ENCODE peak calls at places on chromosomes 6 and 20, in eight cellular contexts. One of them, this sample, is unnamed.

GRCh38 chr20:38120625-38120988 is 44.5 kb downstream of the TGM2 start:
- DNase-seq in tibial nerve: no peak
- DNase-seq in ovary: no peak
- DNase-seq in heart left ventricle: no peak
- DNase-seq in suprapubic skin: no peak
- DNase-seq in Peyer's patch: no peak
- DNase-seq in HepG2: no peak
- DNase-seq in right lobe of liver: no peak
- DNase-seq in this sample: no peak

GRCh38 chr20:53061305-53061704 is 89.1 kb downstream of the TSHZ2 start:
- DNase-seq in HepG2: no peak
- DNase-seq in suprapubic skin: no peak
- DNase-seq in heart left ventricle: no peak
- DNase-seq in tibial nerve: no peak
- DNase-seq in ovary: no peak
- DNase-seq in right lobe of liver: no peak
- DNase-seq in Peyer's patch: no peak
- DNase-seq in this sample: no peak

GRCh38 chr20:23636182-23636907 is 1.4 kb downstream of the CST3 start:
- DNase-seq in ovary: no peak
- DNase-seq in tibial nerve: no peak
- DNase-seq in Peyer's patch: no peak
- DNase-seq in HepG2: no peak
- DNase-seq in heart left ventricle: no peak
- DNase-seq in suprapubic skin: no peak
- DNase-seq in right lobe of liver: peak
- DNase-seq in this sample: no peak

GRCh38 chr20:325889-326644 is 715 bp downstream of the SOX12 start:
- DNase-seq in right lobe of liver: peak
- DNase-seq in heart left ventricle: peak
- DNase-seq in HepG2: peak
- DNase-seq in Peyer's patch: peak
- DNase-seq in suprapubic skin: peak
- DNase-seq in tibial nerve: no peak
- DNase-seq in ovary: peak
- DNase-seq in this sample: peak

GRCh38 chr6:5067305-5067704 is 17.8 kb upstream of the PPP1R3G start:
- DNase-seq in tibial nerve: no peak
- DNase-seq in right lobe of liver: no peak
- DNase-seq in Peyer's patch: no peak
- DNase-seq in heart left ventricle: no peak
- DNase-seq in ovary: no peak
- DNase-seq in HepG2: no peak
- DNase-seq in suprapubic skin: no peak
- DNase-seq in this sample: no peak

GRCh38 chr6:168155193-168155592 is 76.2 kb upstream of the FRMD1 start:
- DNase-seq in heart left ventricle: no peak
- DNase-seq in ovary: no peak
- DNase-seq in suprapubic skin: no peak
- DNase-seq in HepG2: no peak
- DNase-seq in tibial nerve: no peak
- DNase-seq in right lobe of liver: no peak
- DNase-seq in Peyer's patch: no peak
- DNase-seq in this sample: no peak

GRCh38 chr6:36349240-36349639 is 12.6 kb upstream of the BNIP5 start:
- DNase-seq in tibial nerve: no peak
- DNase-seq in Peyer's patch: peak
- DNase-seq in HepG2: no peak
- DNase-seq in right lobe of liver: no peak
- DNase-seq in suprapubic skin: no peak
- DNase-seq in heart left ventricle: no peak
- DNase-seq in ovary: no peak
- DNase-seq in this sample: no peak

GRCh38 chr6:142378138-142378875 is 76.5 kb downstream of the ADGRG6 start:
- DNase-seq in suprapubic skin: no peak
- DNase-seq in right lobe of liver: no peak
- DNase-seq in Peyer's patch: no peak
- DNase-seq in tibial nerve: no peak
- DNase-seq in heart left ventricle: no peak
- DNase-seq in HepG2: peak
- DNase-seq in ovary: no peak
- DNase-seq in this sample: no peak

GRCh38 chr20:49411221-49411925 is 71.1 kb downstream of the KCNB1 start:
- DNase-seq in HepG2: no peak
- DNase-seq in heart left ventricle: no peak
- DNase-seq in suprapubic skin: no peak
- DNase-seq in tibial nerve: no peak
- DNase-seq in Peyer's patch: no peak
- DNase-seq in right lobe of liver: no peak
- DNase-seq in ovary: no peak
- DNase-seq in this sample: no peak

GRCh38 chr6:168825226-168826077 is 384.5 kb downstream of the SMOC2 start:
- DNase-seq in HepG2: no peak
- DNase-seq in ovary: no peak
- DNase-seq in suprapubic skin: no peak
- DNase-seq in right lobe of liver: no peak
- DNase-seq in heart left ventricle: no peak
- DNase-seq in tibial nerve: no peak
- DNase-seq in Peyer's patch: no peak
- DNase-seq in this sample: no peak

GRCh38 chr6:56255370-56255769 is 8.0 kb upstream of the COL21A1 start:
- DNase-seq in Peyer's patch: no peak
- DNase-seq in ovary: no peak
- DNase-seq in suprapubic skin: no peak
- DNase-seq in HepG2: no peak
- DNase-seq in tibial nerve: no peak
- DNase-seq in heart left ventricle: no peak
- DNase-seq in right lobe of liver: no peak
- DNase-seq in this sample: no peak

GRCh38 chr20:31830406-31830981 is 11.3 kb downstream of the MYLK2 start:
- DNase-seq in heart left ventricle: no peak
- DNase-seq in suprapubic skin: no peak
- DNase-seq in Peyer's patch: no peak
- DNase-seq in tibial nerve: no peak
- DNase-seq in ovary: no peak
- DNase-seq in HepG2: no peak
- DNase-seq in right lobe of liver: no peak
- DNase-seq in this sample: no peak

GRCh38 chr6:127869183-127869582 is 31.7 kb downstream of the THEMIS start:
- DNase-seq in right lobe of liver: no peak
- DNase-seq in heart left ventricle: no peak
- DNase-seq in HepG2: no peak
- DNase-seq in suprapubic skin: no peak
- DNase-seq in tibial nerve: no peak
- DNase-seq in Peyer's patch: no peak
- DNase-seq in ovary: no peak
- DNase-seq in this sample: no peak

GRCh38 chr6:119322715-119323350 is 26.7 kb downstream of the MAN1A1 start:
- DNase-seq in heart left ventricle: no peak
- DNase-seq in right lobe of liver: no peak
- DNase-seq in tibial nerve: no peak
- DNase-seq in Peyer's patch: no peak
- DNase-seq in suprapubic skin: no peak
- DNase-seq in ovary: no peak
- DNase-seq in HepG2: no peak
- DNase-seq in this sample: no peak

GRCh38 chr6:85640806-85641205 is 1.9 kb downstream of the SYNCRIP start:
- DNase-seq in tibial nerve: no peak
- DNase-seq in HepG2: no peak
- DNase-seq in ovary: no peak
- DNase-seq in right lobe of liver: no peak
- DNase-seq in heart left ventricle: no peak
- DNase-seq in suprapubic skin: no peak
- DNase-seq in Peyer's patch: no peak
- DNase-seq in this sample: no peak

GRCh38 chr6:37891072-37891471 is 71.5 kb downstream of the ZFAND3 start:
- DNase-seq in HepG2: no peak
- DNase-seq in heart left ventricle: no peak
- DNase-seq in Peyer's patch: no peak
- DNase-seq in ovary: no peak
- DNase-seq in suprapubic skin: no peak
- DNase-seq in tibial nerve: no peak
- DNase-seq in right lobe of liver: no peak
- DNase-seq in this sample: no peak

GRCh38 chr6:135270676-135271536 is 89.8 kb downstream of the MYB start:
- DNase-seq in suprapubic skin: no peak
- DNase-seq in HepG2: no peak
- DNase-seq in right lobe of liver: peak
- DNase-seq in tibial nerve: no peak
- DNase-seq in Peyer's patch: peak
- DNase-seq in heart left ventricle: no peak
- DNase-seq in ovary: no peak
- DNase-seq in this sample: no peak

GRCh38 chr6:36794704-36795065 is 44.6 kb downstream of the CPNE5 start:
- DNase-seq in heart left ventricle: no peak
- DNase-seq in ovary: no peak
- DNase-seq in suprapubic skin: no peak
- DNase-seq in HepG2: no peak
- DNase-seq in Peyer's patch: no peak
- DNase-seq in tibial nerve: no peak
- DNase-seq in right lobe of liver: no peak
- DNase-seq in this sample: no peak

GRCh38 chr6:44263357-44264100 is 1.8 kb downstream of the NFKBIE start:
- DNase-seq in Peyer's patch: peak
- DNase-seq in suprapubic skin: no peak
- DNase-seq in right lobe of liver: peak
- DNase-seq in ovary: no peak
- DNase-seq in tibial nerve: no peak
- DNase-seq in HepG2: no peak
- DNase-seq in heart left ventricle: peak
- DNase-seq in this sample: no peak

GRCh38 chr20:4110885-4111284 is 95.5 kb upstream of the RNF24 start:
- DNase-seq in tibial nerve: no peak
- DNase-seq in HepG2: no peak
- DNase-seq in right lobe of liver: no peak
- DNase-seq in Peyer's patch: no peak
- DNase-seq in heart left ventricle: no peak
- DNase-seq in suprapubic skin: no peak
- DNase-seq in ovary: no peak
- DNase-seq in this sample: no peak
- H3K27ac ChIP-seq in tibial nerve: no peak
- H3K27ac ChIP-seq in HepG2: no peak
- H3K27ac ChIP-seq in right lobe of liver: no peak
- H3K27ac ChIP-seq in Peyer's patch: no peak
- H3K27ac ChIP-seq in heart left ventricle: no peak
- H3K27ac ChIP-seq in suprapubic skin: no peak
- H3K27ac ChIP-seq in ovary: no peak
- H3K27ac ChIP-seq in this sample: no peak

DNA sequence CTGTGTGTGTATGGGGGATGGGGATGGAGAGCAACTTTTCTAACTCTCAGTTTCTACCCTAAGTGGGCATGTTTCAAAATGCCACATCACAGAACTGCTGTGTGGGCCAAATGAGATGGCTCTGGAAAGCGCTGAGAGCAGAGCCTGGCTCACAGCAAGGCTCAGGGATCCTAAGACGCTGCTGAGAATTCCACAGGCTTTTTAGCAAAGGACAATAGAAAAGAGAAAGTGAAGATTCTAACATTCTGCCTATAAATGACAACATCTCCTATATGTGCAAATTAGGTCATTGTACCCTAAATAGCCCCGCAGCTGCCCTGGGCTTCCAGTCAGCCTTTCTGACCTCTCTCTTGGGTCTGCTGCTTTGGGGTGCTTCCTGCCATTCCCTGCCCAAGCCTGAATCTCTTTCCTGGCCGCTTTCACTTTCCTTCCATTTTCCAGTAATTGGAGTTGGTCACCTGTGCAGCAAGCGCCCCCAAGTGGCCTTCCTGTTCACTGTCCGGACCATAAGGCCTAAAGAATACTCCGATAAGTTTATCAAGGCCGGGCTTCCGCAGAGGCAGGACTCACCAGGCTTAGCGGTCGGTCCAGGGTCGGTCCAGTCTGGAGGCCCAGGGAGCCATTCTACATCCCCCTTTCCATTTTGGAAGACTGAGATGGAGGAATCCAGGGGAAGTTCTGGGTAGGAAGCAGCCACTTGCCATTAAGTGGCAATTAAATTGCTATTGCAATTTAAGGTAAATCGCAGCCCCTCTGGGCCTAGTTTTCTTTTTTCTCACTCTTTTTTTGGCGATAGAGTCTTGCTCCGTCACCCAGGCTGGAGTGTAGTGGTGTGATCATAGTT is 6.7 kb upstream of the DDR1 start:
- DNase-seq in suprapubic skin: peak
- DNase-seq in right lobe of liver: peak
- DNase-seq in ovary: peak
- DNase-seq in heart left ventricle: peak
- DNase-seq in HepG2: peak
- DNase-seq in Peyer's patch: peak
- DNase-seq in tibial nerve: peak
- DNase-seq in this sample: peak
- TF ChIP-seq POLR2A in suprapubic skin: no peak
- TF ChIP-seq POLR2A in right lobe of liver: peak
- TF ChIP-seq POLR2A in ovary: no peak
- TF ChIP-seq POLR2A in heart left ventricle: no peak
- TF ChIP-seq POLR2A in HepG2: no peak
- TF ChIP-seq POLR2A in Peyer's patch: no peak
- TF ChIP-seq POLR2A in tibial nerve: no peak
- TF ChIP-seq POLR2A in this sample: no peak

GRCh38 chr6:28137458-28138020 is 4.1 kb upstream of the ZKSCAN8 start:
- DNase-seq in right lobe of liver: no peak
- DNase-seq in Peyer's patch: no peak
- DNase-seq in heart left ventricle: no peak
- DNase-seq in ovary: no peak
- DNase-seq in tibial nerve: no peak
- DNase-seq in suprapubic skin: no peak
- DNase-seq in HepG2: no peak
- DNase-seq in this sample: no peak
- H3K27ac ChIP-seq in right lobe of liver: peak
- H3K27ac ChIP-seq in Peyer's patch: peak
- H3K27ac ChIP-seq in heart left ventricle: peak
- H3K27ac ChIP-seq in ovary: peak
- H3K27ac ChIP-seq in tibial nerve: peak
- H3K27ac ChIP-seq in suprapubic skin: peak
- H3K27ac ChIP-seq in HepG2: peak
- H3K27ac ChIP-seq in this sample: peak

GRCh38 chr6:28900577-28901266 is 23.1 kb downstream of the TRIM27 start:
- DNase-seq in HepG2: no peak
- DNase-seq in Peyer's patch: no peak
- DNase-seq in suprapubic skin: no peak
- DNase-seq in right lobe of liver: no peak
- DNase-seq in tibial nerve: no peak
- DNase-seq in heart left ventricle: no peak
- DNase-seq in ovary: no peak
- DNase-seq in this sample: no peak

GRCh38 chr6:28893172-28893799 is 30.5 kb downstream of the TRIM27 start:
- DNase-seq in right lobe of liver: no peak
- DNase-seq in HepG2: no peak
- DNase-seq in Peyer's patch: no peak
- DNase-seq in ovary: no peak
- DNase-seq in tibial nerve: no peak
- DNase-seq in suprapubic skin: no peak
- DNase-seq in heart left ventricle: no peak
- DNase-seq in this sample: no peak

GRCh38 chr6:28898710-28898965 is 25.1 kb downstream of the TRIM27 start:
- DNase-seq in right lobe of liver: no peak
- DNase-seq in tibial nerve: no peak
- DNase-seq in Peyer's patch: no peak
- DNase-seq in suprapubic skin: no peak
- DNase-seq in HepG2: no peak
- DNase-seq in ovary: no peak
- DNase-seq in heart left ventricle: no peak
- DNase-seq in this sample: no peak

GRCh38 chr6:28895131-28895812 is 28.5 kb downstream of the TRIM27 start:
- DNase-seq in HepG2: peak
- DNase-seq in Peyer's patch: peak
- DNase-seq in heart left ventricle: peak
- DNase-seq in suprapubic skin: peak
- DNase-seq in ovary: peak
- DNase-seq in right lobe of liver: peak
- DNase-seq in tibial nerve: peak
- DNase-seq in this sample: peak

GRCh38 chr6:28896505-28897392 is 27.0 kb downstream of the TRIM27 start:
- DNase-seq in HepG2: peak
- DNase-seq in heart left ventricle: peak
- DNase-seq in tibial nerve: peak
- DNase-seq in ovary: peak
- DNase-seq in suprapubic skin: peak
- DNase-seq in Peyer's patch: peak
- DNase-seq in right lobe of liver: peak
- DNase-seq in this sample: peak
- TF ChIP-seq POLR2A in HepG2: peak
- TF ChIP-seq POLR2A in heart left ventricle: no peak
- TF ChIP-seq POLR2A in tibial nerve: no peak
- TF ChIP-seq POLR2A in ovary: peak
- TF ChIP-seq POLR2A in suprapubic skin: no peak
- TF ChIP-seq POLR2A in Peyer's patch: no peak
- TF ChIP-seq POLR2A in right lobe of liver: peak
- TF ChIP-seq POLR2A in this sample: no peak